ENCODE peak calls at places on chromosomes 7 and 10, in six cellular contexts. H, Y, M, T, R and S are unnamed samples.

GRCh38 chr10:58666024-58666423 is 153.4 kb downstream of the BICC1 start:
- DNase-seq in Y (no peak), M (no peak), R (no peak), T (no peak), H (no peak), S (no peak)

GRCh38 chr7:79934727-79935126 is 199.9 kb upstream of the GNAI1 start:
- DNase-seq in T (no peak), M (no peak), H (no peak), Y (no peak), R (peak; percentile 53), S (no peak)

GRCh38 chr7:158530800-158531609 is 56.6 kb downstream of the PTPRN2 start:
- DNase-seq in H (no peak), T (no peak), M (no peak), Y (no peak), R (peak; percentile 71), S (no peak)

GRCh38 chr7:157520249-157520648 is 183.4 kb downstream of the DNAJB6 start:
- DNase-seq in T (no peak), M (no peak), Y (no peak), H (no peak), R (no peak), S (no peak)

GRCh38 chr10:93503075-93503474 is 6.7 kb downstream of the CEP55 start:
- DNase-seq in Y (no peak), T (no peak), R (no peak), H (no peak), M (peak; percentile 25), S (peak; percentile 25)

GRCh38 chr7:152108359-152108758 is 82.9 kb downstream of the GALNT11 start:
- DNase-seq in M (no peak), T (no peak), R (no peak), H (no peak), Y (no peak), S (no peak)

GRCh38 chr7:111677848-111678247 is 115.6 kb upstream of the IMMP2L start:
- DNase-seq in M (no peak), Y (no peak), T (no peak), R (no peak), H (no peak), S (no peak)

GRCh38 chr7:54985405-54986360 is 33.1 kb upstream of the EGFR start:
- DNase-seq in M (no peak), Y (no peak), H (no peak), R (no peak), T (no peak), S (no peak)

GRCh38 chr10:30999084-30999712 is 32.5 kb downstream of the ZNF438 start:
- DNase-seq in R (no peak), H (no peak), Y (no peak), M (no peak), T (no peak), S (no peak)

GRCh38 chr7:54215424-54215823 is 326.8 kb upstream of the VSTM2A start:
- DNase-seq in R (no peak), M (no peak), T (no peak), H (no peak), Y (no peak), S (no peak)

DNA sequence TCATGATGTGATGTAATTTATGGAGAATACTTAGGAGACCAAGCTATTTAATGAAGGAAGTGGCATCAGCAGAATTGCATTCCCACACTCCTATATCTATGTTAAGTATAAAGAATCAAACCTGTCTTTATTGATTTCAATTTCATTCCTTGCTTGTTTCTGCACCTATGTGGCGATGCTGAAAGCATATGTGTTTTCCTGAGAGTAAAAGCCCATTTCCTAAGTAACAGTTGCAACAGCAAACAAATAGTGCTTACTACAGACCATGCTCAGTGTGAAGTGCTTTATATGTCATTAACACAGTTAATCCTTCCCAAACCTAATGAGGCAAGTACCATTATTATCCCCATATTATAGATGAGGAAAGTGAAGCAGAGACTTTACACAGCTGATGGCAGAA is 552.1 kb downstream of the PARD3 start:
- DNase-seq in M (no peak), T (no peak), H (no peak), Y (no peak), R (no peak), S (no peak)
- TF ChIP-seq CTCF in M (no peak), T (no peak), H (no peak), Y (no peak), R (no peak), S (no peak)

GRCh38 chr10:69215405-69216176 is 4.5 kb upstream of the HKDC1 start:
- DNase-seq in M (no peak), H (no peak), Y (no peak), T (no peak), R (no peak), S (no peak)
- TF ChIP-seq CTCF in M (no peak), H (no peak), Y (no peak), T (no peak), R (no peak), S (no peak)

GRCh38 chr7:104894313-104894712 is 119.7 kb upstream of the KMT2E start:
- DNase-seq in Y (no peak), T (no peak), M (no peak), R (no peak), H (no peak), S (no peak)

GRCh38 chr7:104895851-104896236 is 118.2 kb upstream of the KMT2E start:
- DNase-seq in Y (no peak), H (no peak), R (no peak), T (no peak), M (no peak), S (no peak)

GRCh38 chr7:104894998-104895850 is 118.8 kb upstream of the KMT2E start:
- DNase-seq in Y (no peak), R (no peak), M (no peak), H (no peak), T (no peak), S (no peak)

GRCh38 chr7:104890216-104890615 is 123.8 kb upstream of the KMT2E start:
- DNase-seq in H (no peak), R (no peak), M (no peak), Y (no peak), T (no peak), S (no peak)

DNA sequence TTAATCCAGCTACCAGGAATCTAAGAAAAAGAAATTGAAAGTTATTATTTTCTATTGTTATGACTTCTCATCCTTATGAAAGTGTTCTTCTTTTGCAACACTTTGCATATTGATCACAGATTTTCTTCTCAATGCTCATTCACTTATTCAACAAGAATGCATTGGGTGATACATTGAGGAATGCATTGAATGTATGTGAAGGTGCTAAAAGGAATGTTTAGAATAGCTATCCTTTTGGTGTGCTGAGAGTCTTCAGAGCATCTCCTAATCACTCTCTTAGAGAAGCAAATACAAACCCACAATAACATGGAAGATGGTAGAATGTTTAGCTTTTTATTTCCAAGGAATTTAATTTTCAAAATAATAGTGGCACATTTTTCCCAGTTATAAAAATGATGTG is 122.1 kb upstream of the KMT2E start:
- DNase-seq in T (no peak), H (no peak), M (no peak), R (no peak), Y (no peak), S (no peak)
- TF ChIP-seq CTCF in T (no peak), H (no peak), M (no peak), R (no peak), Y (no peak), S (no peak)

GRCh38 chr10:14047431-14047830 is 283.3 kb downstream of the FRMD4A start:
- DNase-seq in M (no peak), T (no peak), H (no peak), Y (no peak), R (no peak), S (no peak)

GRCh38 chr10:14050598-14050997 is 280.1 kb downstream of the FRMD4A start:
- DNase-seq in M (no peak), R (no peak), H (no peak), T (no peak), Y (no peak), S (no peak)

GRCh38 chr10:14048930-14049613 is 281.7 kb downstream of the FRMD4A start:
- DNase-seq in M (no peak), H (no peak), R (no peak), Y (no peak), T (no peak), S (no peak)

GRCh38 chr10:14056545-14057332 is 274.0 kb downstream of the FRMD4A start:
- DNase-seq in H (no peak), Y (no peak), R (no peak), M (no peak), T (no peak), S (no peak)

GRCh38 chr10:14052926-14053325 is 277.8 kb downstream of the FRMD4A start:
- DNase-seq in H (no peak), Y (no peak), M (no peak), T (no peak), R (no peak), S (no peak)
- TF ChIP-seq CTCF in H (no peak), Y (no peak), M (no peak), T (no peak), R (no peak), S (no peak)

DNA sequence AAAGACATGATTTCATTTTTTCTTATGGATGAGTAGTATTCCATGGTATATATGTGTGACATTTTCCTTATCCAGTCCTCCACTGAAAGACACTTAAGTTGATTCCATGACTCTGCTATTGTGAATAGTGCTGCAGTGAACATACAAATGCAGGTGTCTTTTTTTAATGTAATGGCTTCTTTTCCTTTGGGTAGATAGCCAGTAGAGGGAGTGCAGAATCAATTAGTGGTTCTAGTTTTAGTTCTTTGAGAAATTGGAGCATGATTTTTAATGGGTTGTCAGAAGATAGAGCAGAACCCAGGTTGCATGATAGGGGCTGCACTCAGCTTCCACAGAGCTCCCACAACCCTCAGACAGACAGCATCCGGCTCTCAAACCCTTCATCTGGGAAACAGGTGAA is 152.9 kb upstream of the PLXDC2 start:
- DNase-seq in M (no peak), T (no peak), Y (no peak), H (no peak), R (no peak), S (no peak)
- TF ChIP-seq CTCF in M (no peak), T (no peak), Y (no peak), H (no peak), R (no peak), S (no peak)

DNA sequence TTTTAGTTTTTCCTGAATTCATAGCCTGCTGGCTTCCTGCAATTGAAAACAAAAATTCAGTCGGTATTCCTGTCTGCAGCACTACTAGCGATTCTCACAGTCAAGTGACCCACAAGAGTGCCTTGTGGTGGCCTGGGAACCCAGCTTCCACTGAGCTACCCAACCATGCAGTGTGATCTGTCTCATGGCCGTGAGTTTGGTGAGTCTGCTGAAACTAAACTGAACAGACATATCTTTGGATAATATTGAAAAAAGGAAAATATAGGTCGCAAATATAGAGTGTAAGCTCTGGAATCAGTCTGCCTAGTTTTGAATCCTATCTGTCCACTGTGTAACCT is 18.1 kb downstream of the ZNF786 start:
- DNase-seq in Y (no peak), R (no peak), H (no peak), M (no peak), T (no peak), S (no peak)
- TF ChIP-seq CTCF in Y (no peak), R (no peak), H (no peak), M (no peak), T (no peak), S (no peak)

GRCh38 chr10:106609867-106610266 is 554.6 kb downstream of the SORCS1 start:
- DNase-seq in Y (no peak), M (no peak), T (no peak), R (no peak), H (no peak), S (no peak)
- TF ChIP-seq CTCF in Y (no peak), M (no peak), T (no peak), R (no peak), H (no peak), S (no peak)